ENCODE peak calls at places on chromosomes 7 and 10, in six cellular contexts. K is Panc1, X is suprapubic skin, H is tibial artery, Z is fibroblast of lung, V is kidney epithelial cell. J is an unnamed sample.

GRCh38 chr10:126420571-126421275 is 32.4 kb upstream of the ADAM12 start:
- DNase-seq in Z (no peak), H (no peak), X (no peak), V (no peak), K (no peak), J (peak)

GRCh38 chr7:143419880-143420279 is 11.2 kb upstream of the EPHA1 start:
- DNase-seq in H (no peak), K (no peak), X (no peak), V (no peak), Z (no peak), J (no peak)

GRCh38 chr10:79073784-79074432 is 5.1 kb downstream of the ZMIZ1 start:
- DNase-seq in X (no peak), V (no peak), Z (peak), K (no peak), H (peak), J (peak)

GRCh38 chr10:124010024-124010423 is 83.4 kb downstream of the CHST15 start:
- DNase-seq in V (no peak), Z (no peak), X (no peak), K (no peak), H (no peak), J (no peak)

GRCh38 chr10:124353091-124353815 is 65.5 kb downstream of the OAT start:
- DNase-seq in V (no peak), Z (no peak), X (no peak), K (no peak), H (peak), J (no peak)

GRCh38 chr7:143393267-143394041 is 12.3 kb downstream of the ZYX start:
- DNase-seq in Z (peak), X (no peak), K (no peak), H (peak), V (no peak), J (peak)

GRCh38 chr7:48078470-48078869 is 10.6 kb upstream of the UPP1 start:
- DNase-seq in X (no peak), H (no peak), K (no peak), Z (no peak), V (no peak), J (no peak)

GRCh38 chr10:131180086-131180485 is 131.4 kb downstream of the TCERG1L start:
- DNase-seq in K (no peak), Z (no peak), X (peak), H (no peak), V (no peak), J (no peak)

GRCh38 chr10:86357041-86357440 is 9.6 kb downstream of the GRID1 start:
- DNase-seq in K (no peak), X (no peak), V (no peak), H (no peak), Z (no peak), J (no peak)

GRCh38 chr7:78420001-78420400 is 621.4 kb downstream of the PHTF2 start:
- DNase-seq in V (no peak), X (no peak), Z (no peak), H (no peak), K (no peak), J (no peak)

GRCh38 chr7:140640727-140641531 is at the start of gene DENND2A:
- DNase-seq in Z (peak), K (no peak), V (no peak), H (peak), X (peak), J (peak)

GRCh38 chr7:115274-115911 is 77.0 kb upstream of the FAM20C start:
- DNase-seq in K (no peak), H (no peak), Z (peak), V (no peak), X (no peak), J (peak)

GRCh38 chr10:75765705-75766104 is 334.3 kb downstream of the LRMDA start:
- DNase-seq in K (no peak), V (no peak), X (no peak), Z (no peak), H (no peak), J (no peak)

GRCh38 chr7:85184599-85185354 is 2.1 kb downstream of the SEMA3D start:
- DNase-seq in X (no peak), V (no peak), Z (peak), H (peak), K (no peak), J (peak)

GRCh38 chr7:44216521-44217030 is 15.8 kb downstream of the YKT6 start:
- DNase-seq in Z (no peak), X (no peak), H (peak), V (no peak), K (no peak), J (no peak)

GRCh38 chr10:6203331-6204062 is 765 bp downstream of the PFKFB3 start:
- DNase-seq in H (peak), Z (peak), X (no peak), V (no peak), K (no peak), J (peak)

GRCh38 chr7:135846339-135846738 is 97.7 kb upstream of the FAM180A start:
- DNase-seq in K (no peak), X (no peak), H (no peak), Z (no peak), V (no peak), J (no peak)

GRCh38 chr10:32379950-32380547 is 33.1 kb upstream of the EPC1 start:
- DNase-seq in V (no peak), X (no peak), Z (no peak), H (no peak), K (no peak), J (no peak)

GRCh38 chr10:81884856-81885255 is 9.9 kb downstream of the NRG3 start:
- DNase-seq in H (no peak), X (no peak), Z (no peak), V (no peak), K (no peak), J (no peak)
- TF ChIP-seq CTCF in H (no peak), X (no peak), Z (no peak), V (no peak), K (no peak), J (no peak)

GRCh38 chr10:51619365-51619764 is 80.0 kb downstream of the CSTF2T start:
- DNase-seq in Z (no peak), X (no peak), K (no peak), V (no peak), H (no peak), J (no peak)
- H3K4me3 ChIP-seq in Z (no peak), X (no peak), K (no peak), V (no peak), H (no peak), J (no peak)

GRCh38 chr10:19416164-19416563 is 367.6 kb downstream of the MALRD1 start:
- DNase-seq in Z (no peak), K (no peak), V (no peak), H (no peak), X (no peak), J (no peak)

GRCh38 chr10:19411119-19411518 is 362.5 kb downstream of the MALRD1 start:
- DNase-seq in V (no peak), K (no peak), Z (no peak), H (no peak), X (no peak), J (no peak)

GRCh38 chr10:19417740-19418139 is 369.1 kb downstream of the MALRD1 start:
- DNase-seq in X (no peak), K (no peak), V (no peak), Z (no peak), H (no peak), J (no peak)

GRCh38 chr10:19408924-19409323 is 360.3 kb downstream of the MALRD1 start:
- DNase-seq in H (no peak), Z (no peak), K (no peak), V (no peak), X (no peak), J (no peak)

DNA sequence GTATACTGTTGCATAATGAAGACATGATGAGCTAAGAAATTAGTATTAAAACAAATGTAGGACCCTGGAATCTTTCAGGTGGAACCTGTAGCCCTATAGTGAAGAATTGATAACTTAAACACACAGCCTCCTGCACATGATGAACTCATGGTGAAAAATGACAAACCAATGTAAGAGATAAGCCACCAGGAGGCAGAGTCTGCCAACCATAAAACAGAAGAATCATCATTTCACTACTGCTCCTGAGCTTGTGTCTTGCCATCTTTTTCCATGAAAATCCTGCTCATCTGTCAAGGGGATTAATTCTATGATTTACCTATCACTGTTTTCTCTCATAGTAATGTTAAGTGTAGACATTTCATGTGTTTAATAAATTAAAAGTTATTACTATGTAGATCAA is 363.9 kb downstream of the MALRD1 start:
- DNase-seq in K (no peak), Z (peak), X (no peak), H (no peak), V (peak), J (peak)
- TF ChIP-seq CTCF in K (peak), Z (peak), X (peak), H (peak), V (peak), J (peak)

DNA sequence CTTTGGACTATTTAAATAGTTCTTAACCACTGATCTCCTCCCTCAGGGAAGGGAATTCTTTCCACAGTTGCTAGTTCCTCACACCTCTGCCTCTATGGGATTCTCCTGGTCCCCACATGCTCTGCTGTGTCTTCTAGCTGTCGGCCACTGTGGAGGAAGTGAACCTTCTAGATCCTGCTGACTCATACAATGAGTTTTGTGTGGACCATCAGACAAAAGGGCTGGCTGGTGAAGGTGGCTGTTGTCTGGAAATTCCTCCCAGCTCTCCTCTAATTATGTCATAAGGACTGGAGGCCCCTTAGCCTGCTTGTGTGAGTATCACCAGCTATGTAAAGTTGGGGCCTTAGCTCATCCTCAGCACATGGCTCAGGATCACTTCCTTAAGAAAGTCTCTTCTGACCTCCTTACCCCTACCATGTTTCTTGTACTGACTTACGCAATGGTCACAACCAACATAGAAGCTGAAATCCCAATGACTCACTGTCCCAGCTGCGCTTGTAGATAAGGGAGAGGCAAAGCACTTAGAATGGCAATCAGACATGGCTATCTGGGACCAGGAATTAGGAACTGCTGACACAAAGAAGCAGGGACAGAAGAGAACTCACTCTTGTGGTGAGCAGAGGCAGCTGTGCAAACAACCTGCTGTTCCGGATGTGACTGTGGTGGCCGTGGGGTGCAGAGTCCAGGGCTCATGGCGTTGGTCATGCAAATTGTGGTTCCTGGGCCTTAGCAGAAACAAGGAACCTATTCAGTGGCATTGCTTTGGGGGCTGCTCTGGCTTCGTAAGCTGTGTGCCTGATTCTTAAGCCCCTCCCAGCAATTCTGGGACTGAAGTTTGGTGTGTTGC is 2.5 kb upstream of the MACC1 start:
- DNase-seq in Z (peak), V (peak), H (peak), X (no peak), K (no peak), J (peak)
- H3K4me3 ChIP-seq in Z (no peak), V (no peak), H (no peak), X (no peak), K (no peak), J (no peak)

GRCh38 chr10:21727452-21728168 is 193.6 kb downstream of the MLLT10 start:
- DNase-seq in Z (peak), V (no peak), K (no peak), X (no peak), H (no peak), J (no peak)
- TF ChIP-seq CTCF in Z (no peak), V (no peak), K (no peak), X (no peak), H (no peak), J (no peak)